ENCODE peak calls at places on chromosomes 12 and 14, in nine cellular contexts. L is esophagus squamous epithelium, N is prostate gland, Z is RWPE2, A is ascending aorta, U is transverse colon, T is AG04450, X is left ventricle myocardium inferior, C is suprapubic skin. Y is an unnamed sample.
A peak's percentile ranks its signal among the peaks of the same experiment; 100 is the strongest.

GRCh38 chr14:89303452-89304435 is 113.3 kb downstream of the FOXN3 start:
- DNase-seq in A (peak; percentile 89), L (no peak), T (peak; percentile 82), N (peak; percentile 59), U (peak; percentile 64), Z (no peak), C (no peak), X (peak; percentile 53), Y (no peak)

GRCh38 chr12:100799770-100800169 is 5.2 kb downstream of the ANO4 start:
- DNase-seq in X (no peak), C (no peak), A (no peak), U (no peak), N (no peak), L (no peak), Z (no peak), T (no peak), Y (no peak)

GRCh38 chr12:124230117-124230757 is 64.7 kb upstream of the RFLNA start:
- DNase-seq in Z (no peak), U (no peak), A (no peak), N (no peak), C (no peak), L (no peak), X (no peak), T (no peak), Y (no peak)

GRCh38 chr14:74859757-74860156 is 16.2 kb downstream of the PROX2 start:
- DNase-seq in L (no peak), C (no peak), U (no peak), A (no peak), T (no peak), N (no peak), X (no peak), Z (no peak), Y (no peak)

GRCh38 chr14:56322531-56322930 is 204.3 kb downstream of the PELI2 start:
- DNase-seq in U (no peak), A (no peak), L (no peak), C (no peak), N (no peak), X (no peak), Z (no peak), T (no peak), Y (no peak)

GRCh38 chr14:101461891-101462290 is 99.4 kb upstream of the DIO3 start:
- DNase-seq in T (no peak), X (no peak), A (peak; percentile 38), L (no peak), C (peak; percentile 43), U (no peak), Z (no peak), N (no peak), Y (no peak)

GRCh38 chr14:39268393-39268792 is 34.7 kb downstream of the MIA2 start:
- DNase-seq in Z (no peak), C (no peak), A (no peak), T (no peak), L (no peak), N (no peak), U (no peak), X (no peak), Y (no peak)

GRCh38 chr12:46915082-46915481 is 89.3 kb upstream of the SLC38A4 start:
- DNase-seq in T (peak; percentile 41), X (peak; percentile 20), Z (no peak), L (no peak), U (no peak), C (no peak), N (no peak), A (no peak), Y (no peak)

GRCh38 chr12:52899338-52900035 is 5.4 kb downstream of the KRT8 start:
- DNase-seq in T (no peak), Z (no peak), N (no peak), X (no peak), L (no peak), U (peak; percentile 39), C (no peak), A (no peak), Y (no peak)

GRCh38 chr12:51391047-51391837 is at the start of gene GALNT6:
- DNase-seq in A (peak; percentile 56), X (no peak), Z (no peak), L (no peak), N (peak; percentile 29), C (peak; percentile 74), U (peak; percentile 87), T (no peak), Y (peak; percentile 56)

GRCh38 chr12:11725616-11726015 is 76.1 kb downstream of the ETV6 start:
- DNase-seq in X (no peak), C (no peak), L (no peak), A (no peak), N (no peak), T (no peak), U (no peak), Z (no peak), Y (no peak)

GRCh38 chr12:54680374-54680773 is 32.2 kb upstream of the DCD start:
- DNase-seq in Z (no peak), U (peak; percentile 12), L (no peak), N (no peak), X (no peak), C (no peak), A (no peak), T (no peak), Y (no peak)

GRCh38 chr14:22460461-22461195 is 128.4 kb downstream of the DAD1 start:
- DNase-seq in U (no peak), N (no peak), L (no peak), X (no peak), A (no peak), T (no peak), Z (no peak), C (no peak), Y (no peak)

GRCh38 chr12:64178122-64178521 is 44.0 kb downstream of the KICS2 start:
- DNase-seq in X (no peak), N (no peak), C (no peak), U (no peak), Z (no peak), L (no peak), A (no peak), T (peak; percentile 61), Y (no peak)

GRCh38 chr14:68349900-68350323 is 443.0 kb downstream of the ZFP36L1 start:
- DNase-seq in U (no peak), N (no peak), X (no peak), T (peak; percentile 81), A (no peak), C (no peak), Z (no peak), L (no peak), Y (no peak)

GRCh38 chr12:95622879-95623278 is 71.6 kb upstream of the USP44 start:
- DNase-seq in U (no peak), T (no peak), L (no peak), X (no peak), A (no peak), C (no peak), Z (no peak), N (no peak), Y (no peak)

GRCh38 chr12:95625012-95625411 is 73.7 kb upstream of the USP44 start:
- DNase-seq in X (no peak), N (no peak), C (no peak), T (no peak), L (no peak), Z (no peak), U (no peak), A (no peak), Y (no peak)

GRCh38 chr12:95621725-95622124 is 70.4 kb upstream of the USP44 start:
- DNase-seq in C (no peak), X (no peak), L (no peak), U (no peak), T (no peak), A (no peak), Z (no peak), N (no peak), Y (no peak)

GRCh38 chr12:95624544-95624943 is 73.3 kb upstream of the USP44 start:
- DNase-seq in C (no peak), N (no peak), T (no peak), Z (no peak), X (no peak), A (no peak), L (no peak), U (no peak), Y (no peak)

DNA sequence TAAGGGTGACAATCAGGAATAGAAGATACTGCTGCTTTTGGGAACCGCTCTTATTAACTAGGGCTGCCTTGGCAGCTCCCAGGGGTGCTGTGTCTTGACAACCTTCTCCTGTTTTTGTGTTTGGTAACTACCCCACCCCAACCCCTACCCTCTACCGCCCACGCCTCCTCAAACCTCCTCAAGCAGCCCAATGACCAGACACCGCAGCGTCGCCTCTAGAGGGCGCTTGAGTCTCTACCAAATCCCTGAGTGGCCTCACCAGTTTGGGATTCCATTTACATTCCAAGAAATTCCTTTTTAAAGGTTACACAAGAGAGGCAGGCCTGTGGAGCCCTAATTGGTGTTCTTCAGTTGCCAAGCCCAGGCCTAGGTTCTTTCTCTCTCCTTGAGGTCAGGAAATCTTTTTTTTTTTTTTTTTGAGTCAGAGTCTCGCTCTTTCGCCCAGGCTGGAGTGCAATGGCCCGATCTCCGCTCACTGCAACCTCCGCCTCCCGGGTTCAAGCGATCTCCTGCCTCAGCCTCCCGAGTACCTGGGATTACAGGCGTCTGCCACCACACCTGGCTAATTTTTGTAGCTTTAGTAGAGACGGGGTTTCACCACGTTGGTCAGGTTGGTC is 72.4 kb upstream of the USP44 start:
- DNase-seq in U (peak; percentile 72), Z (peak; percentile 65), C (no peak), X (peak; percentile 66), A (peak; percentile 87), N (peak; percentile 56), L (no peak), T (peak; percentile 78), Y (peak; percentile 1)
- H3K27ac ChIP-seq in U (no peak overlapping the region), Z (no peak overlapping the region), C (peak overlapping the region; percentile 76), X (peak overlapping the region; percentile 84), A (no peak overlapping the region), N (no peak overlapping the region), L (peak overlapping the region; percentile 20), T (no peak overlapping the region), Y (no peak overlapping the region)

GRCh38 chr14:106277503-106277902 is 751.1 kb downstream of the TMEM121 start:
- DNase-seq in T (no peak), L (no peak), U (peak; percentile 18), C (no peak), X (no peak), Z (no peak), N (no peak), A (no peak), Y (peak; percentile 26)
- TF ChIP-seq CTCF in T (no peak), L (peak; percentile 26), U (peak; percentile 52), C (peak; percentile 31), X (peak; percentile 38), Z (peak; percentile 48), N (no peak), A (no peak), Y (peak; percentile 91)

DNA sequence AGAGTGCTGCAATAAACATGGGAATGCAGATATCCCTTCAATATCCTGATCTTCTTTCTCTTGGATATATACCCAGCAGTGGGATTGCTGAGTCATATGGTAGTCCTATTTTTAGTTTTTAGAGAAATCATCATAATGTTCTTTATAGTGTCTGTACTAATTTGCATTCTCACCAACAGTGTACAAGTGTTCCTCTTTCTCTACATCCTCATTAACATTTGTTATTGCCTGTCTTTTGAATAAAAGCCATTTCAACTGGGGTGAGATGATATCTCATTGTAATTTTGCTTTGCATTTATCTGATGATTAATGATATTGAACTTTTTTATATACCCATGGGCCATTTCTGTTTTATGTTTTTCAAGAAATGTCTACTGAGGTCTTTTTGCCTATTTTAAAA is 34.4 kb upstream of the PLBD1 start:
- DNase-seq in C (no peak), U (no peak), X (no peak), Z (no peak), T (no peak), L (no peak), A (no peak), N (no peak), Y (no peak)
- H3K9me3 ChIP-seq in C (peaks cover 23% of the 10 kb centered on the region), U (peaks cover 28% of the 10 kb centered on the region), X (peaks cover 64% of the 10 kb centered on the region), Z (no peaks in the 10 kb centered on the region), T (no peaks in the 10 kb centered on the region), L (peaks cover 23% of the 10 kb centered on the region), A (peaks cover 49% of the 10 kb centered on the region), N (no peaks in the 10 kb centered on the region), Y (peaks cover 28% of the 10 kb centered on the region)

GRCh38 chr12:111438501-111438900 is 32.8 kb downstream of the SH2B3 start:
- DNase-seq in C (no peak), Z (peak; percentile 90), L (no peak), U (peak; percentile 63), T (no peak), A (no peak), X (no peak), N (no peak), Y (peak; percentile 65)
- H3K27ac ChIP-seq in C (no peak overlapping the region), Z (peak overlapping the region; percentile 89), L (peak overlapping the region; percentile 32), U (peak overlapping the region; percentile 49), T (peak overlapping the region; percentile 68), A (peak overlapping the region; percentile 72), X (peak overlapping the region; percentile 97), N (no peak overlapping the region), Y (peak overlapping the region; percentile 93)